ENCODE peak calls at places on chromosome 14, in four cellular contexts. U is H7, S is AG04450, Y is tibial artery. J is an unnamed sample.

GRCh38 chr14:55301722-55302121 is 30.5 kb downstream of the FBXO34 start:
- DNase-seq in U (no peak), Y (no peak), S (no peak), J (peak)

GRCh38 chr14:32073537-32074189 is 3.4 kb upstream of the ARHGAP5 start:
- DNase-seq in S (peak), U (peak), Y (peak), J (peak)

GRCh38 chr14:64566651-64567122 is 16.9 kb downstream of the PPP1R36 start:
- DNase-seq in Y (no peak), U (no peak), S (no peak), J (no peak)

GRCh38 chr14:49971156-49972141 is 78.6 kb downstream of the ARF6 start:
- DNase-seq in U (no peak), S (no peak), Y (no peak), J (peak)

GRCh38 chr14:26729851-26730250 is 132.0 kb upstream of the NOVA1 start:
- DNase-seq in S (no peak), U (no peak), Y (no peak), J (no peak)

GRCh38 chr14:36553650-36554260 is 28.7 kb downstream of the NKX2-8 start:
- DNase-seq in Y (no peak), S (peak), U (peak), J (peak)

GRCh38 chr14:58635041-58635440 is 2.7 kb upstream of the DACT1 start:
- DNase-seq in Y (no peak), U (peak), S (no peak), J (no peak)

GRCh38 chr14:59482471-59483331 is 1.5 kb downstream of the L3HYPDH start:
- DNase-seq in U (no peak), Y (peak), S (peak), J (peak)

GRCh38 chr14:89378119-89378518 is 38.9 kb downstream of the FOXN3 start:
- DNase-seq in S (peak), Y (no peak), U (no peak), J (peak)

GRCh38 chr14:58479975-58480374 is 52.5 kb downstream of the KIAA0586 start:
- DNase-seq in U (no peak), S (no peak), Y (no peak), J (no peak)

GRCh38 chr14:58626441-58626840 is 11.3 kb upstream of the DACT1 start:
- DNase-seq in S (no peak), Y (no peak), U (no peak), J (peak)

GRCh38 chr14:51957950-51958349 is 31.4 kb upstream of the RTRAF start:
- DNase-seq in U (no peak), S (no peak), Y (no peak), J (no peak)

GRCh38 chr14:92651793-92652382 is 96.5 kb downstream of the LGMN start:
- DNase-seq in S (no peak), U (no peak), Y (peak), J (no peak)

GRCh38 chr14:65260786-65261185 is 151.7 kb upstream of the FUT8 start:
- DNase-seq in S (peak), U (no peak), Y (no peak), J (peak)

GRCh38 chr14:81561084-81561775 is 27.6 kb upstream of the SEL1L start:
- DNase-seq in Y (no peak), S (no peak), U (peak), J (no peak)

GRCh38 chr14:78448483-78449094 is 278.4 kb downstream of the NRXN3 start:
- DNase-seq in S (no peak), Y (peak), U (peak), J (peak)

GRCh38 chr14:61476737-61477410 is 155.5 kb downstream of the PRKCH start:
- DNase-seq in S (peak), Y (peak), U (no peak), J (peak)

GRCh38 chr14:62428429-62429203 is 616.6 kb downstream of the KCNH5 start:
- DNase-seq in Y (no peak), U (no peak), S (no peak), J (peak)

GRCh38 chr14:68722186-68722585 is 70.7 kb downstream of the ZFP36L1 start:
- DNase-seq in U (no peak), Y (no peak), S (no peak), J (peak)

GRCh38 chr14:54219281-54220121 is 177.3 kb upstream of the CDKN3 start:
- DNase-seq in S (no peak), Y (no peak), U (peak), J (no peak)

GRCh38 chr14:38526841-38527501 is 271.1 kb upstream of the CLEC14A start:
- DNase-seq in S (no peak), U (no peak), Y (no peak), J (no peak)

GRCh38 chr14:69039287-69039628 is 60.2 kb upstream of the ACTN1 start:
- DNase-seq in Y (no peak), S (no peak), U (no peak), J (peak)

GRCh38 chr14:105475269-105475915 is 771 bp downstream of the CRIP2 start:
- DNase-seq in U (peak), S (no peak), Y (peak), J (no peak)

GRCh38 chr14:100677152-100677924 is 49.4 kb upstream of the DLK1 start:
- DNase-seq in S (no peak), Y (no peak), U (peak), J (peak)

GRCh38 chr14:29805415-29806123 is 122.1 kb downstream of the PRKD1 start:
- DNase-seq in Y (peak), S (peak), U (no peak), J (peak)

GRCh38 chr14:69625299-69626131 is 14.1 kb downstream of the SUSD6 start:
- DNase-seq in S (no peak), U (no peak), Y (peak), J (peak)

GRCh38 chr14:69079188-69079742 is 73.7 kb downstream of the DCAF5 start:
- DNase-seq in Y (no peak), U (no peak), S (peak), J (peak)

GRCh38 chr14:85601246-85601645 is 71.3 kb downstream of the FLRT2 start:
- DNase-seq in U (no peak), S (no peak), Y (no peak), J (no peak)

GRCh38 chr14:64209428-64210165 is 84.6 kb downstream of the ESR2 start:
- DNase-seq in S (no peak), U (no peak), Y (no peak), J (peak)

GRCh38 chr14:67514650-67515385 is 18.3 kb upstream of the PLEKHH1 start:
- DNase-seq in U (peak), S (no peak), Y (peak), J (peak)

GRCh38 chr14:34420547-34421150 is 41.4 kb downstream of the SPTSSA start:
- DNase-seq in Y (no peak), S (no peak), U (no peak), J (no peak)

GRCh38 chr14:105065280-105066228 is at the start of gene GPR132:
- DNase-seq in S (no peak), U (no peak), Y (no peak), J (no peak)

GRCh38 chr14:59826150-59826549 is 44.4 kb downstream of the RTN1 start:
- DNase-seq in U (no peak), S (no peak), Y (no peak), J (no peak)

GRCh38 chr14:51996148-51996746 is 6.9 kb downstream of the RTRAF start:
- DNase-seq in Y (no peak), U (no peak), S (no peak), J (peak)

GRCh38 chr14:81066672-81067071 is 111.3 kb downstream of the TSHR start:
- DNase-seq in U (no peak), Y (no peak), S (no peak), J (no peak)

GRCh38 chr14:70278281-70278680 is 81.2 kb downstream of the COX16 start:
- DNase-seq in Y (no peak), U (no peak), S (no peak), J (no peak)

GRCh38 chr14:61184117-61184516 is 97.0 kb downstream of the TMEM30B start:
- DNase-seq in U (no peak), S (peak), Y (no peak), J (peak)

GRCh38 chr14:105281354-105282097 is 19.3 kb downstream of the BRF1 start:
- DNase-seq in U (peak), Y (no peak), S (peak), J (peak)

DNA sequence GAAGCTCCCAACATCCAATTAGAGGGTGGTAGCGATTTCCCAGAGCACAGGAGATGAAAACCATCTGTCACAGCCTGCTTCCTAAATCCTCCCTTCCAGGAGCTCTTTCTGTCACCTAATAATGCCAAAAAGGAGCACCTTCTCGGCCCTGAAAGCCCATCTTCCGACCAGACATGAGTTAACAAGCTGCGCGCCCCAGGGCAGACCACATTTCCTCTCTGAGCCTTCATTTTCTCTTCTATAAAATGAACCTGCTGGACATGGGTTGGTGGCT is 45.4 kb upstream of the VASH1 start:
- DNase-seq in S (no peak), U (no peak), Y (no peak), J (no peak)
- H3K4me3 ChIP-seq in S (no peak), U (no peak), Y (no peak), J (no peak)

GRCh38 chr14:99645545-99646505 is 896 bp downstream of the HHIPL1 start:
- DNase-seq in Y (no peak), U (no peak), S (no peak), J (no peak)
- H3K4me3 ChIP-seq in Y (peak), U (peak), S (peak), J (peak)

DNA sequence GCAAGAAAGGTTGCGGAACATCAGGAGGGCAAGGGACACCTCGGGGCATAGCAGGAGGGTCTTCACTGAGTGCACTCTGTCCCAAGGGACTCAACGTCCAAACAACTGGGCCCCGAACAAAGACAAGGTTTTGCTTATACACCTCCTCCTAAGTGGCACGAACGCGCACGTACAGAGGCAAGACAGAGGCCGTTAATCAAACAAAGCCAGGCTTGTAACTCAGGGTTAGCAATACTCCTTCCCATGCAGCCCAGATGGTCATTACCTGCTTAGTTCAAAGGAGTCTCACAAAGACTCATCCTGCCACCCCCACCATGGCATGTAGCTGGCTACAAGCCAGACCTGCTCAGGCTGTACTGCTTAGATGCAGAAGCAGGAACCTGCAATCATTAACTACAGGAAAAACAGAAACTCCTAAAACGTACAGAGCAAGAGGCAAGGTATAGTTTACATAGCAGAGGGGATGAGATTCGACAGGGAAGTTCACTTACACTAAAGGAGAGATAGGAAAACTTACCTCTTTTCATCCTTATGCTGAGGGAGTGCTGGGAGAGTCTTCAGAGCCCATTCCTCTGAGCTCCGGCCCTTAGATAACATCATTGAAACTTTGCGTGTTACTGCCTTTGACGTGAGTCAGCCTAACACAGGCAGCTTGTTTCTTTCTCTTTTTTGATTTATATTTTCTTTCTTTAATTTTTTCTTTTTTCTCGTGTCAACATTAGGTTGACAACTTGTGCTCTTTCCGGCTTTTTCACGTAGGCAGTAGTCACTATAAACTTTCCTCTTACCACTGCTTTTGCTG is 1319.1 kb downstream of the TMEM121 start:
- DNase-seq in U (no peak), S (no peak), Y (no peak), J (peak)
- H3K4me3 ChIP-seq in U (no peak), S (no peak), Y (peak), J (peak)

GRCh38 chr14:53151523-53151866 is 1.6 kb downstream of the DDHD1 start:
- DNase-seq in S (no peak), U (no peak), Y (no peak), J (no peak)

GRCh38 chr14:53148612-53149202 is 4.4 kb downstream of the DDHD1 start:
- DNase-seq in S (no peak), Y (no peak), U (no peak), J (no peak)

GRCh38 chr14:53147893-53148292 is 5.2 kb downstream of the DDHD1 start:
- DNase-seq in U (no peak), S (no peak), Y (no peak), J (no peak)

GRCh38 chr14:53151867-53152626 is 1.1 kb downstream of the DDHD1 start:
- DNase-seq in S (no peak), Y (peak), U (peak), J (peak)

GRCh38 chr14:53149656-53150319 is 3.3 kb downstream of the DDHD1 start:
- DNase-seq in S (no peak), U (no peak), Y (no peak), J (no peak)
- H3K4me3 ChIP-seq in S (peak), U (no peak), Y (no peak), J (peak)

DNA sequence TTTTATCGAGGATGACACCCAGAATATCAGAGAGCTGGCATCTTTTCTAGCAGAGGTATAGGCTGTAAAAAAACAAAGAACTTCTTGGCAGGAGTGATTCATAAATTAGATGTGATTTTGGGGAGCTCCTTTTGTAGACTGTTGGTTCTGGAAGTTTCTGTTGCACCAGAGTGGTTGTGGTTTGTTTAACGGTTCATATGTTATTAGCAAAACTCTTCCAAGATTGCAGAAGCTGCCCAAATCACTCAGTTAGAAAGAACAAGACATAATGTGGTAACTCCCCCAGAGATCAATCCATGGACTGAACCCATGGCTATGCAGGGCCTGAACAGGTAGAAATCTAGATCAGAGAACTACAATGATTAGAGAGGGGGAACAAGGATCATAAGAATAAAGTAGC is 6.7 kb upstream of the RNASE10 start:
- DNase-seq in S (no peak), U (no peak), Y (no peak), J (no peak)
- H3K4me3 ChIP-seq in S (no peak), U (no peak), Y (no peak), J (no peak)

GRCh38 chr14:93789366-93790130 is 1.3 kb upstream of the PRIMA1 start:
- DNase-seq in S (no peak), U (peak), Y (peak), J (no peak)
- H3K4me3 ChIP-seq in S (no peak), U (peak), Y (peak), J (no peak)

GRCh38 chr14:74921987-74922751 is 891 bp downstream of the RPS6KL1 start:
- DNase-seq in U (no peak), Y (no peak), S (no peak), J (no peak)

GRCh38 chr14:74922752-74923401 is at the start of gene RPS6KL1:
- DNase-seq in U (peak), S (peak), Y (peak), J (peak)

GRCh38 chr14:74927225-74927624 is 4.2 kb upstream of the RPS6KL1 start:
- DNase-seq in U (no peak), S (no peak), Y (no peak), J (no peak)

GRCh38 chr14:74921053-74921620 is 1.9 kb downstream of the RPS6KL1 start:
- DNase-seq in U (no peak), Y (no peak), S (no peak), J (no peak)

GRCh38 chr14:74924061-74924460 is 1.0 kb upstream of the RPS6KL1 start:
- DNase-seq in S (no peak), U (no peak), Y (no peak), J (no peak)
- H3K4me3 ChIP-seq in S (no peak), U (no peak), Y (no peak), J (no peak)

GRCh38 chr14:56752428-56752827 is 57.9 kb downstream of the OTX2 start:
- DNase-seq in Y (no peak), U (no peak), S (no peak), J (no peak)
- H3K4me3 ChIP-seq in Y (no peak), U (no peak), S (no peak), J (no peak)

DNA sequence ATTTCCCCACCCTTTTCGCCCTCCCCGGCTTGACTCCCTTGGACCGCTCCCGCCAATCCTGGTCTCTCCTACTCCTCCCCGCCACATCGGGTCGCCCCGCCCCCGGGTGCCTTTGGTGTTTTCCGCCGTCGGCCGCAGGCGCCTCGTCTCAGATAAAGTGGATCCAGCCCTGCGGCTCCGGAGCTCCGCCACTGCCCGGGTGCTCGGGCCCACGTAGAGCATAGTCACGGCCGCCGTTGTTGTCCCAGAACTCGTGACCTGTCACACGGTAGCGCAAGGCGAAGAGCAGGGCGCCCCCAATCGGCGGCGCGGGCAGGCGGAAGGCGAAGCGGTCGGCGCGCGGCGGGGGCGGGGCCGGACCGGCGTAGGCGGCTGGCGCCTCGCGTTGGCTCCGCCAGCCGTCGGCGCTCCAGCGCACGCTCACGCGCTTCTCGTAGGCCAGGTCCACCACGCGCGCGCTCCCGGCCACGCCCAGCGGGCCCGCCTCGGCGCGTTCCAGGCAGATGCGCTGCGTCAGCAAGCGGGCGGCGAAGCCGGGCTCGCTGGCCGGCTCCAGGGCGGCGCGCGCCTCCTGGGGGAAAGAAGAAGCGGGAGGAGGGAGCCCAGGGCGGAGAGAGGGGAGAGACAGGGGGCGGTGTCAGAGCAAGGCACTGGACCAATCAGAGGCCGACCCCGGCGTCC is 1.2 kb downstream of the PPP1R3E start:
- DNase-seq in U (peak), Y (peak), S (peak), J (peak)
- H3K4me3 ChIP-seq in U (peak), Y (peak), S (peak), J (peak)

GRCh38 chr14:24631749-24632335 is 2.1 kb downstream of the GZMB start:
- DNase-seq in Y (no peak), U (no peak), S (no peak), J (no peak)
- H3K4me3 ChIP-seq in Y (no peak), U (no peak), S (no peak), J (no peak)

J was measured in fibroblast of villous mesenchyme.